ENCODE peak calls at places on chromosomes 16 and 17, in four cellular contexts. P is COR-L47, G is retina, Y is endothelial cell. S is an unnamed sample.

GRCh38 chr17:80737106-80738019 is 192.7 kb downstream of the RPTOR start:
- DNase-seq in Y (no peak), G (no peak), P (no peak), S (no peak)

GRCh38 chr17:19448341-19449268 is 37.6 kb downstream of the RNF112 start:
- DNase-seq in G (no peak), Y (no peak), P (no peak), S (no peak)

GRCh38 chr17:5492970-5493369 is 6.6 kb downstream of the MIS12 start:
- DNase-seq in P (no peak), Y (no peak), G (no peak), S (no peak)

GRCh38 chr17:41278176-41278955 is 2.9 kb downstream of the KRTAP9-7 start:
- DNase-seq in Y (no peak), P (no peak), G (no peak), S (no peak)

GRCh38 chr16:87380875-87381274 is 2.7 kb downstream of the FBXO31 start:
- DNase-seq in P (no peak), Y (no peak), G (no peak), S (no peak)

GRCh38 chr16:79600636-79601091 is at the start of gene MAF:
- DNase-seq in P (no peak), Y (peak; percentile 84), G (peak; percentile 94), S (peak; percentile 92)

GRCh38 chr17:29124931-29125270 is 55.3 kb downstream of the MYO18A start:
- DNase-seq in G (no peak), P (no peak), Y (no peak), S (no peak)

GRCh38 chr16:69188716-69189115 is 1.8 kb downstream of the SNTB2 start:
- DNase-seq in P (no peak), Y (no peak), G (peak; percentile 8), S (no peak)

GRCh38 chr17:79792984-79793923 is 3.6 kb downstream of the CBX8 start:
- DNase-seq in G (peak; percentile 69), P (no peak), Y (no peak), S (no peak)

GRCh38 chr17:43591750-43592562 is 45.8 kb upstream of the ETV4 start:
- DNase-seq in P (no peak), G (peak; percentile 57), Y (no peak), S (no peak)

GRCh38 chr16:85536073-85536410 is 77.1 kb upstream of the GSE1 start:
- DNase-seq in G (no peak), Y (no peak), P (no peak), S (no peak)

GRCh38 chr17:40453881-40454630 is 10.8 kb downstream of the IGFBP4 start:
- DNase-seq in P (no peak), G (no peak), Y (no peak), S (no peak)